ENCODE peak calls at places on chromosomes 13 and 19, in five cellular contexts. N, D, S, Y and M are unnamed samples.

GRCh38 chr13:97280478-97280877 is 58.3 kb downstream of the MBNL2 start:
- DNase-seq in N (peak; percentile 33), D (no peak), S (no peak), Y (no peak), M (no peak)

GRCh38 chr13:30113983-30114491 is 193.3 kb downstream of the KATNAL1 start:
- DNase-seq in N (no peak), D (no peak), S (no peak), Y (no peak), M (no peak)

GRCh38 chr19:45140533-45140932 is 20.2 kb downstream of the NKPD1 start:
- DNase-seq in N (no peak), D (no peak), S (no peak), Y (no peak), M (no peak)

GRCh38 chr19:56595548-56595899 is 422 bp downstream of the ZNF71 start:
- DNase-seq in N (no peak), D (no peak), S (no peak), Y (no peak), M (no peak)

GRCh38 chr19:49338691-49339363 is 3.6 kb downstream of the CD37 start:
- DNase-seq in N (peak; percentile 68), D (no peak), S (no peak), Y (peak; percentile 90), M (peak; percentile 93)

GRCh38 chr13:97275775-97276501 is 53.8 kb downstream of the MBNL2 start:
- DNase-seq in N (no peak), D (no peak), S (no peak), Y (no peak), M (no peak)

GRCh38 chr19:3931041-3931440 is 1.8 kb upstream of the NMRK2 start:
- DNase-seq in N (peak; percentile 18), D (no peak), S (no peak), Y (no peak), M (no peak)

GRCh38 chr13:98978280-98978679 is 416 bp upstream of the DOCK9 start:
- DNase-seq in N (no peak), D (no peak), S (peak; percentile 15), Y (no peak), M (no peak)

GRCh38 chr13:45482571-45483173 is 17.9 kb downstream of the COG3 start:
- DNase-seq in N (no peak), D (no peak), S (no peak), Y (no peak), M (no peak)

GRCh38 chr13:114339779-114340534 is 25.7 kb downstream of the CHAMP1 start:
- DNase-seq in N (peak; percentile 70), D (no peak), S (peak; percentile 51), Y (no peak), M (peak; percentile 75)

GRCh38 chr13:107124129-107124718 is 556.3 kb upstream of the ARGLU1 start:
- DNase-seq in N (peak; percentile 21), D (no peak), S (no peak), Y (no peak), M (no peak)

GRCh38 chr13:46622918-46623256 is 69.9 kb downstream of the LRCH1 start:
- DNase-seq in N (peak; percentile 71), D (no peak), S (no peak), Y (no peak), M (no peak)

DNA sequence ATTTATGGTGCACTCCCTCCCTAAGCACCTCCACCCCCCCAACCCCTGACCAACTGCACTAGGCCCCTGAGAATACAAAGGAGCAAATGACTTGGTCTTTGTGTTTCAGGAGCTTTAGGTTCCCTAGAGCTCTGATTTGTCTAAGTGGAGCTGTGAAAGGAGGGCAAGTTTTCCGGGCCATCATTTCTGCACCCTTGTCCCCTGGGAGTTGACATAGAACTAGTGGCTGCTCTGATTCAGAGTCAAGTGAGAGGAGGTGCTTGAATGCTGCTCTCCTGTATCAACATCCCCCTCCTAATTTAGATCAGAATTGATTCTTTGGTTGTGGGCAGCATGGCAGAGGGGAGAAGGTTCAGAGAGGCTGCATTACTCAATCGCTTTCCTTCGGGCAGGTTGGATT is 391.6 kb downstream of the KCNRG start:
- DNase-seq in N (no peak), D (no peak), S (no peak), Y (no peak), M (no peak)
- TF ChIP-seq JUND in N (no peak), D (no peak), S (no peak), Y (no peak), M (no peak)

DNA sequence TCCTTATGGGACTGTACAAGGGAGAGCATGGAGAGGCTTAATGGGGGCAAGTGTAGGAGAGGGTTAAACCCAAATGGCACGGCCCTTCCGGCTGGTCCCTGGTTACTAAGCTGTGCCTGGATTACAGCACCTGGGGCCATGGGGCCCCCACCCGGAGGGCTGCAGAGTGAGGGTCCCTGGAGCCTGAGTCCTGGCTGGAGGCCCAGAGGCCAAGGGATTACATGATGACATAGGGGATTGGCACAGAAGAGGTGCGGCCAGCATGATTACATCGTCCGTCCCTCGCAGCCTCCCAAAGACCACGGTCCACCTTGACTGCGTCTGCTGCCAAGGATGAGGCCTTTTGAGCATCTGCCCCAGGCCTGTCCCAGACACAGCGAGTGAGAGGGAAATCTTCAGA is 149.4 kb downstream of the URI1 start:
- DNase-seq in N (no peak), D (no peak), S (no peak), Y (no peak), M (no peak)
- TF ChIP-seq JUND in N (no peak), D (no peak), S (no peak), Y (no peak), M (no peak)

GRCh38 chr19:55112781-55113569 is 4.5 kb downstream of the PPP1R12C start:
- DNase-seq in N (peak; percentile 30), D (no peak), S (no peak), Y (no peak), M (no peak)
- TF ChIP-seq JUND in N (no peak), D (no peak), S (no peak), Y (no peak), M (no peak)

DNA sequence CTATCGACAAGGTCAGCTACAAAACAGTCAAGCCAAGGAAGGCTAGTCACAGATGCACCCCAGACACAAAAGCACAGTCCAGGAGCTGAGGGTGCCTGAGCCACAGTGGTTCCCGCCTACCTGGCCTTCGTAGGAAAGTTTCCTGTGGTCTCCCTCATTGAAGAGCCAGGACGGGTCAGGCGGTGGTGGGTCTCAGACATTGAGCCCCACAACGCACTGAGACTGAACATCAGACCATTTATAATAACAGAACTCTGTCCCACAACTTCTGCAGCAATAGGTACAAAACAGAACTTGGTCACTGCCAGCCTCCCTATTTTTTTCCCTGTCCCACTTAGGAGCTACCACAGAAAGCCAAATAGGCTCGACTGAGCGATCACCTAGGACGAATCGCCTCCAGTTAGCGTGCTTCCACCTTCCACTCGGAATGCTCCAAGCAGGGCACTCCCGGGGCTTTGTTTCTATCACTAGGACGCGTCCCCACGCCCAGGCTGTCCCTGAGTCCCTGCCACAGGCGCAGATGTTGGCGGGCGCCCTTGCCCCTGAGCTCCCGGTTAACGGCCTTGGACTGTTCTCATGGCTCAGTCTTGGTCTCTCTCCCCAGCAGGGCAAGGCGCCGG is 640 bp upstream of the ZNF544 start:
- DNase-seq in N (no peak), D (no peak), S (no peak), Y (no peak), M (no peak)
- TF ChIP-seq JUND in N (no peak), D (no peak), S (no peak), Y (no peak), M (no peak)

GRCh38 chr19:13007292-13008045 is 12.2 kb downstream of the NFIX start:
- DNase-seq in N (peak; percentile 42), D (no peak), S (no peak), Y (no peak), M (peak; percentile 79)
- TF ChIP-seq JUND in N (no peak), D (no peak), S (no peak), Y (no peak), M (no peak)